ENCODE peak calls at places on chromosome X, in six cellular contexts. One of them, this sample, is unnamed.

GRCh38 chrX:32137525-32137924 is 1065.7 kb upstream of the FTHL17 start:
- DNase-seq in cardiac muscle cell: peak; percentile 72
- DNase-seq in neural progenitor cell: peak; percentile 51
- DNase-seq in CD4-positive, CD25-positive, alpha-beta regulatory T cell: no peak
- DNase-seq in psoas muscle: no peak
- DNase-seq in pancreas: no peak
- DNase-seq in this sample: no peak

GRCh38 chrX:12777670-12778069 is 13.5 kb upstream of the PRPS2 start:
- DNase-seq in CD4-positive, CD25-positive, alpha-beta regulatory T cell: no peak
- DNase-seq in cardiac muscle cell: no peak
- DNase-seq in psoas muscle: no peak
- DNase-seq in neural progenitor cell: peak; percentile 20
- DNase-seq in pancreas: no peak
- DNase-seq in this sample: no peak

GRCh38 chrX:132063862-132064261 is 40.8 kb downstream of the STK26 start:
- DNase-seq in neural progenitor cell: no peak
- DNase-seq in CD4-positive, CD25-positive, alpha-beta regulatory T cell: no peak
- DNase-seq in cardiac muscle cell: no peak
- DNase-seq in psoas muscle: no peak
- DNase-seq in pancreas: no peak
- DNase-seq in this sample: no peak

GRCh38 chrX:39133971-39134370 is 332.7 kb downstream of the MID1IP1 start:
- DNase-seq in pancreas: no peak
- DNase-seq in cardiac muscle cell: peak; percentile 28
- DNase-seq in psoas muscle: no peak
- DNase-seq in CD4-positive, CD25-positive, alpha-beta regulatory T cell: no peak
- DNase-seq in neural progenitor cell: no peak
- DNase-seq in this sample: no peak

GRCh38 chrX:74119016-74119910 is 184.7 kb upstream of the ZCCHC13 start:
- DNase-seq in CD4-positive, CD25-positive, alpha-beta regulatory T cell: no peak
- DNase-seq in cardiac muscle cell: no peak
- DNase-seq in neural progenitor cell: no peak
- DNase-seq in pancreas: no peak
- DNase-seq in psoas muscle: no peak
- DNase-seq in this sample: no peak

GRCh38 chrX:37646254-37646653 is 39.3 kb upstream of the XK start:
- DNase-seq in cardiac muscle cell: no peak
- DNase-seq in neural progenitor cell: no peak
- DNase-seq in pancreas: no peak
- DNase-seq in psoas muscle: no peak
- DNase-seq in CD4-positive, CD25-positive, alpha-beta regulatory T cell: no peak
- DNase-seq in this sample: no peak

GRCh38 chrX:153830632-153831434 is 489 bp upstream of the PDZD4 start:
- DNase-seq in pancreas: no peak
- DNase-seq in neural progenitor cell: peak; percentile 48
- DNase-seq in CD4-positive, CD25-positive, alpha-beta regulatory T cell: no peak
- DNase-seq in psoas muscle: no peak
- DNase-seq in cardiac muscle cell: peak; percentile 11
- DNase-seq in this sample: no peak

GRCh38 chrX:55867254-55867653 is 149.7 kb downstream of the RRAGB start:
- DNase-seq in CD4-positive, CD25-positive, alpha-beta regulatory T cell: peak; percentile 11
- DNase-seq in pancreas: no peak
- DNase-seq in neural progenitor cell: no peak
- DNase-seq in psoas muscle: no peak
- DNase-seq in cardiac muscle cell: no peak
- DNase-seq in this sample: no peak

GRCh38 chrX:65600106-65600505 is 65.5 kb upstream of the LAS1L start:
- DNase-seq in pancreas: no peak
- DNase-seq in psoas muscle: no peak
- DNase-seq in cardiac muscle cell: no peak
- DNase-seq in CD4-positive, CD25-positive, alpha-beta regulatory T cell: no peak
- DNase-seq in neural progenitor cell: no peak
- DNase-seq in this sample: no peak

GRCh38 chrX:30906726-30907125 is 17.7 kb upstream of the TAB3 start:
- DNase-seq in psoas muscle: no peak
- DNase-seq in cardiac muscle cell: no peak
- DNase-seq in pancreas: no peak
- DNase-seq in neural progenitor cell: no peak
- DNase-seq in CD4-positive, CD25-positive, alpha-beta regulatory T cell: no peak
- DNase-seq in this sample: no peak

GRCh38 chrX:2540426-2540942 is 39.7 kb upstream of the DHRSX start:
- DNase-seq in pancreas: no peak
- DNase-seq in CD4-positive, CD25-positive, alpha-beta regulatory T cell: no peak
- DNase-seq in psoas muscle: no peak
- DNase-seq in neural progenitor cell: no peak
- DNase-seq in cardiac muscle cell: no peak
- DNase-seq in this sample: no peak

GRCh38 chrX:39729834-39730670 is 367.7 kb downstream of the BCOR start:
- DNase-seq in neural progenitor cell: peak; percentile 60
- DNase-seq in CD4-positive, CD25-positive, alpha-beta regulatory T cell: no peak
- DNase-seq in cardiac muscle cell: no peak
- DNase-seq in psoas muscle: no peak
- DNase-seq in pancreas: no peak
- DNase-seq in this sample: no peak

GRCh38 chrX:142089193-142089592 is 115.9 kb downstream of the MAGEC2 start:
- DNase-seq in pancreas: no peak
- DNase-seq in psoas muscle: no peak
- DNase-seq in cardiac muscle cell: peak; percentile 4
- DNase-seq in CD4-positive, CD25-positive, alpha-beta regulatory T cell: no peak
- DNase-seq in neural progenitor cell: no peak
- DNase-seq in this sample: no peak

GRCh38 chrX:124239911-124240310 is 92.5 kb upstream of the TEX13D start:
- DNase-seq in CD4-positive, CD25-positive, alpha-beta regulatory T cell: peak; percentile 19
- DNase-seq in psoas muscle: no peak
- DNase-seq in pancreas: no peak
- DNase-seq in cardiac muscle cell: no peak
- DNase-seq in neural progenitor cell: no peak
- DNase-seq in this sample: no peak

GRCh38 chrX:129769467-129770154 is 10.1 kb upstream of the SASH3 start:
- DNase-seq in cardiac muscle cell: no peak
- DNase-seq in psoas muscle: no peak
- DNase-seq in neural progenitor cell: peak; percentile 11
- DNase-seq in pancreas: no peak
- DNase-seq in CD4-positive, CD25-positive, alpha-beta regulatory T cell: peak; percentile 83
- DNase-seq in this sample: no peak

GRCh38 chrX:134186362-134187121 is 50.4 kb upstream of the CCDC160 start:
- DNase-seq in pancreas: no peak
- DNase-seq in psoas muscle: no peak
- DNase-seq in cardiac muscle cell: peak; percentile 25
- DNase-seq in CD4-positive, CD25-positive, alpha-beta regulatory T cell: peak; percentile 67
- DNase-seq in neural progenitor cell: peak; percentile 16
- DNase-seq in this sample: no peak

GRCh38 chrX:13087322-13088154 is 43.1 kb upstream of the FAM9C start:
- DNase-seq in pancreas: no peak
- DNase-seq in cardiac muscle cell: no peak
- DNase-seq in CD4-positive, CD25-positive, alpha-beta regulatory T cell: peak; percentile 89
- DNase-seq in psoas muscle: no peak
- DNase-seq in neural progenitor cell: no peak
- DNase-seq in this sample: no peak

GRCh38 chrX:2707334-2707760 is 16.3 kb downstream of the CD99 start:
- DNase-seq in psoas muscle: peak; percentile 65
- DNase-seq in cardiac muscle cell: no peak
- DNase-seq in neural progenitor cell: peak; percentile 61
- DNase-seq in CD4-positive, CD25-positive, alpha-beta regulatory T cell: no peak
- DNase-seq in pancreas: peak; percentile 27
- DNase-seq in this sample: peak; percentile 50

GRCh38 chrX:91122141-91122540 is 312.5 kb upstream of the PABPC5 start:
- DNase-seq in pancreas: no peak
- DNase-seq in psoas muscle: no peak
- DNase-seq in neural progenitor cell: no peak
- DNase-seq in CD4-positive, CD25-positive, alpha-beta regulatory T cell: no peak
- DNase-seq in cardiac muscle cell: no peak
- DNase-seq in this sample: no peak

GRCh38 chrX:18549643-18550042 is 122.3 kb downstream of the RS1 start:
- DNase-seq in pancreas: no peak
- DNase-seq in psoas muscle: no peak
- DNase-seq in neural progenitor cell: no peak
- DNase-seq in cardiac muscle cell: peak; percentile 1
- DNase-seq in CD4-positive, CD25-positive, alpha-beta regulatory T cell: no peak
- DNase-seq in this sample: no peak

GRCh38 chrX:41176263-41176662 is 91.0 kb downstream of the USP9X start:
- DNase-seq in pancreas: no peak
- DNase-seq in psoas muscle: no peak
- DNase-seq in CD4-positive, CD25-positive, alpha-beta regulatory T cell: no peak
- DNase-seq in cardiac muscle cell: no peak
- DNase-seq in neural progenitor cell: no peak
- DNase-seq in this sample: no peak

GRCh38 chrX:56798866-56799864 is 70.1 kb downstream of the NBDY start:
- DNase-seq in psoas muscle: no peak
- DNase-seq in pancreas: no peak
- DNase-seq in neural progenitor cell: peak; percentile 59
- DNase-seq in cardiac muscle cell: no peak
- DNase-seq in CD4-positive, CD25-positive, alpha-beta regulatory T cell: no peak
- DNase-seq in this sample: no peak

GRCh38 chrX:5559386-5559785 is 669.3 kb downstream of the NLGN4X start:
- DNase-seq in cardiac muscle cell: no peak
- DNase-seq in psoas muscle: no peak
- DNase-seq in CD4-positive, CD25-positive, alpha-beta regulatory T cell: no peak
- DNase-seq in neural progenitor cell: no peak
- DNase-seq in pancreas: no peak
- DNase-seq in this sample: no peak

GRCh38 chrX:54819201-54819600 is 11.7 kb downstream of the MAGED2 start:
- DNase-seq in neural progenitor cell: no peak
- DNase-seq in pancreas: no peak
- DNase-seq in cardiac muscle cell: no peak
- DNase-seq in CD4-positive, CD25-positive, alpha-beta regulatory T cell: no peak
- DNase-seq in psoas muscle: no peak
- DNase-seq in this sample: no peak

GRCh38 chrX:120305531-120306145 is 5.6 kb downstream of the TMEM255A start:
- DNase-seq in CD4-positive, CD25-positive, alpha-beta regulatory T cell: no peak
- DNase-seq in cardiac muscle cell: no peak
- DNase-seq in pancreas: no peak
- DNase-seq in neural progenitor cell: no peak
- DNase-seq in psoas muscle: no peak
- DNase-seq in this sample: no peak

GRCh38 chrX:56268888-56269287 is 36.7 kb downstream of the KLF8 start:
- DNase-seq in pancreas: no peak
- DNase-seq in psoas muscle: no peak
- DNase-seq in neural progenitor cell: no peak
- DNase-seq in CD4-positive, CD25-positive, alpha-beta regulatory T cell: no peak
- DNase-seq in cardiac muscle cell: no peak
- DNase-seq in this sample: no peak

GRCh38 chrX:36986231-36986630 is 21.9 kb upstream of the FAM47C start:
- DNase-seq in CD4-positive, CD25-positive, alpha-beta regulatory T cell: no peak
- DNase-seq in neural progenitor cell: peak; percentile 8
- DNase-seq in pancreas: no peak
- DNase-seq in cardiac muscle cell: no peak
- DNase-seq in psoas muscle: no peak
- DNase-seq in this sample: no peak

GRCh38 chrX:131671714-131672113 is 127.8 kb downstream of the OR13H1 start:
- DNase-seq in CD4-positive, CD25-positive, alpha-beta regulatory T cell: no peak
- DNase-seq in neural progenitor cell: no peak
- DNase-seq in pancreas: no peak
- DNase-seq in psoas muscle: no peak
- DNase-seq in cardiac muscle cell: no peak
- DNase-seq in this sample: no peak

GRCh38 chrX:69615779-69616519 is at the start of gene EDA:
- DNase-seq in cardiac muscle cell: peak; percentile 91
- DNase-seq in pancreas: peak; percentile 84
- DNase-seq in CD4-positive, CD25-positive, alpha-beta regulatory T cell: peak; percentile 35
- DNase-seq in neural progenitor cell: peak; percentile 97
- DNase-seq in psoas muscle: peak; percentile 88
- DNase-seq in this sample: peak; percentile 63

GRCh38 chrX:1511829-1512228 is 25.2 kb downstream of the P2RY8 start:
- DNase-seq in CD4-positive, CD25-positive, alpha-beta regulatory T cell: no peak
- DNase-seq in psoas muscle: no peak
- DNase-seq in neural progenitor cell: no peak
- DNase-seq in cardiac muscle cell: no peak
- DNase-seq in pancreas: no peak
- DNase-seq in this sample: no peak
- H3K4me3 ChIP-seq in CD4-positive, CD25-positive, alpha-beta regulatory T cell: no peak overlapping the region
- H3K4me3 ChIP-seq in psoas muscle: no peak overlapping the region
- H3K4me3 ChIP-seq in neural progenitor cell: no peak overlapping the region
- H3K4me3 ChIP-seq in cardiac muscle cell: no peak overlapping the region
- H3K4me3 ChIP-seq in pancreas: no peak overlapping the region
- H3K4me3 ChIP-seq in this sample: no peak overlapping the region

DNA sequence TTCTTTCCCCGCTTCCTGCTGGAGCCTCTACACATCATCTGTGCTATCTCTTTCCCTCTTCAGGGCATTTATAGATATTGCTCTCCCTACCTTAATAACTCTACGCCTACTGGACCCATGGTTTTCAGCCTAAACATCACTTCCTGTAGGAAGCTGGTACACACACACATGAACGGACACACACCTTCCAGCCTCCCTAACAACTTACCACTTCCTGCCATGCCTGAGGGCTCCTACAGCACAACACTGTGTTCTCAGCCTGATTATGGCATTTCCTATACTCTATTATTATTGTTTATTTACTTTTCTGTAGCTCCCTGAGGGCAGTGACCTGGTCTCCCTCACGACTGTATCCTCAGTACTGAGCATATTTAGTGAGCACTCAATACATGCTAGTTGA is 163.6 kb upstream of the MAP3K15 start:
- DNase-seq in cardiac muscle cell: no peak
- DNase-seq in psoas muscle: no peak
- DNase-seq in CD4-positive, CD25-positive, alpha-beta regulatory T cell: peak; percentile 9
- DNase-seq in neural progenitor cell: no peak
- DNase-seq in pancreas: no peak
- DNase-seq in this sample: no peak
- H3K36me3 ChIP-seq in cardiac muscle cell: no peaks in the 10 kb centered on the region
- H3K36me3 ChIP-seq in psoas muscle: no peaks in the 10 kb centered on the region
- H3K36me3 ChIP-seq in CD4-positive, CD25-positive, alpha-beta regulatory T cell: peaks cover 13% of the 10 kb centered on the region
- H3K36me3 ChIP-seq in neural progenitor cell: no peaks in the 10 kb centered on the region
- H3K36me3 ChIP-seq in pancreas: no peaks in the 10 kb centered on the region
- H3K36me3 ChIP-seq in this sample: no peaks in the 10 kb centered on the region

DNA sequence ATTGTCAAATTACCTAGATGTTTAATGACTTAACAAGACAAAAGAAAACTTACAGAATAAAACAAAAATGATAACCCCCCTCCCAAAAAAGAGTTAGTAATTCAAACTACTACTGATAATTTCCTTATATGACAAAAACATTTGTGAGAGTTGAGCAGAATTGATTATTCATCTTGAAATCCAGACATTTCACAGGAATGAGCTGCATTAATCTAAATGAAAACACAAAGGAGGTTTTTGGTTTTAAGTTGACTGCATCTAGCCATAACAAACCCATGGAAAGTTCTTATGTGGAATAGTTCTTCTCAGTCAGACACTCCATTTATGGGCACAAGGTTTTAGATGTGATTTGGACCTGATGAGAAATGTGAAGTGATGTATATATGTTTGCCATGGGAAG is 95.5 kb downstream of the VCX2 start:
- DNase-seq in cardiac muscle cell: no peak
- DNase-seq in pancreas: no peak
- DNase-seq in neural progenitor cell: no peak
- DNase-seq in psoas muscle: no peak
- DNase-seq in CD4-positive, CD25-positive, alpha-beta regulatory T cell: no peak
- DNase-seq in this sample: no peak
- H3K4me3 ChIP-seq in cardiac muscle cell: no peak overlapping the region
- H3K4me3 ChIP-seq in pancreas: no peak overlapping the region
- H3K4me3 ChIP-seq in neural progenitor cell: no peak overlapping the region
- H3K4me3 ChIP-seq in psoas muscle: no peak overlapping the region
- H3K4me3 ChIP-seq in CD4-positive, CD25-positive, alpha-beta regulatory T cell: no peak overlapping the region
- H3K4me3 ChIP-seq in this sample: no peak overlapping the region

DNA sequence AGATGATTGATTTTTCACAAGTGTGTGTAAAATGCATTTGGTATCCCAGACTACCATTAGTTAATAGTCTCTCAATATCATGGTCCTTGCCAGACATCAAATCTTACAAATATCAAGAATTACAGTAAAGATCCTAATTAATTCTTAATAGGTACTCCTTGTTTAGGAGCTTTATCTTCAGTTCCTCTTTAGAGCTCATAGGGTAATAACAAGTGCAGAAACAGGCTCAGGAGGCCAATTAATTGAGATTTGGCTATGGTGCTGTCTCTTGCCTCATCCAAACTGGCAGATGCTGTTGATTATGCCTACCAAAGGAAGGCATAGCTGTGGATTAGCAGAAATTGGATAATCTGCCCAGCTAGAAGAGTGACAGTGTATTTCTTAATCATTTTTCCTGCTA is 6.9 kb downstream of the MTMR1 start:
- DNase-seq in cardiac muscle cell: no peak
- DNase-seq in psoas muscle: no peak
- DNase-seq in neural progenitor cell: no peak
- DNase-seq in pancreas: no peak
- DNase-seq in CD4-positive, CD25-positive, alpha-beta regulatory T cell: no peak
- DNase-seq in this sample: no peak
- H3K36me3 ChIP-seq in cardiac muscle cell: peaks cover 2% of the 10 kb centered on the region
- H3K36me3 ChIP-seq in psoas muscle: no peaks in the 10 kb centered on the region
- H3K36me3 ChIP-seq in neural progenitor cell: no peaks in the 10 kb centered on the region
- H3K36me3 ChIP-seq in pancreas: no peaks in the 10 kb centered on the region
- H3K36me3 ChIP-seq in CD4-positive, CD25-positive, alpha-beta regulatory T cell: peaks cover 27% of the 10 kb centered on the region
- H3K36me3 ChIP-seq in this sample: no peaks in the 10 kb centered on the region

This sample was measured in breast epithelium.